ENCODE peak calls at places on chromosome X, in eight cellular contexts. J, Q, R, U, K, T, E and D are unnamed samples.

GRCh38 chrX:136032370-136032769 is 47.1 kb downstream of the SLC9A6 start:
- DNase-seq in J (no peak), Q (no peak), R (no peak), U (no peak), K (no peak), T (no peak), E (no peak), D (no peak)

GRCh38 chrX:19137064-19137463 is 14.8 kb upstream of the ADGRG2 start:
- DNase-seq in J (no peak), Q (no peak), R (no peak), U (no peak), K (no peak), T (no peak), E (no peak), D (no peak)

GRCh38 chrX:20884565-20884964 is 489.7 kb upstream of the CNKSR2 start:
- DNase-seq in J (no peak), Q (no peak), R (no peak), U (no peak), K (no peak), T (no peak), E (no peak), D (no peak)

GRCh38 chrX:101078716-101079115 is at the start of gene TMEM35A:
- DNase-seq in J (peak; percentile 62), Q (no peak), R (no peak), U (no peak), K (no peak), T (no peak), E (no peak), D (no peak)

GRCh38 chrX:154432210-154432609 is 3.7 kb downstream of the ATP6AP1 start:
- DNase-seq in J (no peak), Q (no peak), R (no peak), U (no peak), K (no peak), T (no peak), E (no peak), D (no peak)

GRCh38 chrX:19065535-19065934 is 56.7 kb downstream of the ADGRG2 start:
- DNase-seq in J (no peak), Q (no peak), R (no peak), U (no peak), K (no peak), T (no peak), E (no peak), D (no peak)

GRCh38 chrX:86830685-86831084 is 682.4 kb downstream of the DACH2 start:
- DNase-seq in J (no peak), Q (no peak), R (no peak), U (no peak), K (no peak), T (no peak), E (no peak), D (no peak)

GRCh38 chrX:141936080-141936479 is 32.4 kb downstream of the MAGEC1 start:
- DNase-seq in J (no peak), Q (no peak), R (no peak), U (no peak), K (no peak), T (peak; percentile 2), E (no peak), D (no peak)

GRCh38 chrX:123878177-123878576 is 18.3 kb downstream of the XIAP start:
- DNase-seq in J (no peak), Q (peak; percentile 14), R (no peak), U (no peak), K (no peak), T (no peak), E (no peak), D (no peak)

GRCh38 chrX:119753001-119753400 is 5.4 kb upstream of the SOWAHD start:
- DNase-seq in J (no peak), Q (no peak), R (no peak), U (no peak), K (no peak), T (no peak), E (no peak), D (no peak)

GRCh38 chrX:130086414-130087207 is 23.7 kb downstream of the ELF4 start:
- DNase-seq in J (no peak), Q (peak; percentile 85), R (peak; percentile 20), U (no peak), K (no peak), T (no peak), E (no peak), D (no peak)

GRCh38 chrX:11600578-11600977 is 65.1 kb downstream of the ARHGAP6 start:
- DNase-seq in J (peak; percentile 42), Q (no peak), R (no peak), U (no peak), K (no peak), T (no peak), E (no peak), D (no peak)

GRCh38 chrX:10112510-10112909 is 44.3 kb upstream of the CLCN4 start:
- DNase-seq in J (no peak), Q (no peak), R (no peak), U (no peak), K (no peak), T (no peak), E (no peak), D (no peak)

GRCh38 chrX:128622296-128622695 is 570.1 kb upstream of the ACTRT1 start:
- DNase-seq in J (no peak), Q (no peak), R (no peak), U (no peak), K (no peak), T (no peak), E (no peak), D (peak; percentile 62)

GRCh38 chrX:39477438-39478120 is 620.2 kb downstream of the BCOR start:
- DNase-seq in J (peak; percentile 94), Q (no peak), R (no peak), U (no peak), K (no peak), T (no peak), E (no peak), D (no peak)

GRCh38 chrX:108186811-108187210 is 95.2 kb downstream of the ATG4A start:
- DNase-seq in J (no peak), Q (no peak), R (no peak), U (peak; percentile 10), K (no peak), T (peak; percentile 56), E (no peak), D (no peak)

GRCh38 chrX:118560380-118560932 is 64.8 kb downstream of the DOCK11 start:
- DNase-seq in J (peak; percentile 62), Q (no peak), R (no peak), U (no peak), K (no peak), T (no peak), E (no peak), D (no peak)

GRCh38 chrX:154526901-154527675 is 11.1 kb upstream of the FAM3A start:
- DNase-seq in J (peak; percentile 88), Q (peak; percentile 67), R (no peak), U (peak; percentile 58), K (peak; percentile 72), T (peak; percentile 66), E (no peak), D (no peak)

GRCh38 chrX:119758682-119759332 is 419 bp downstream of the SOWAHD start:
- DNase-seq in J (peak; percentile 80), Q (peak; percentile 27), R (no peak), U (no peak), K (peak; percentile 60), T (no peak), E (no peak), D (peak; percentile 94)

GRCh38 chrX:78314561-78314960 is 12.8 kb downstream of the CYSLTR1 start:
- DNase-seq in J (no peak), Q (no peak), R (no peak), U (no peak), K (no peak), T (no peak), E (no peak), D (no peak)

GRCh38 chrX:136528645-136529315 is 3.2 kb upstream of the VGLL1 start:
- DNase-seq in J (peak; percentile 60), Q (no peak), R (no peak), U (no peak), K (no peak), T (peak; percentile 23), E (no peak), D (no peak)

GRCh38 chrX:2583194-2584162 is 82.7 kb upstream of the DHRSX start:
- DNase-seq in J (peak; percentile 68), Q (no peak), R (no peak), U (no peak), K (peak; percentile 57), T (no peak), E (no peak), D (no peak)

GRCh38 chrX:121062289-121062688 is 14.9 kb downstream of the GLUD2 start:
- DNase-seq in J (no peak), Q (no peak), R (no peak), U (no peak), K (no peak), T (no peak), E (no peak), D (no peak)

GRCh38 chrX:69313622-69314290 is 148.5 kb upstream of the PJA1 start:
- DNase-seq in J (peak; percentile 43), Q (no peak), R (no peak), U (no peak), K (peak; percentile 1), T (no peak), E (no peak), D (no peak)

GRCh38 chrX:8010105-8010504 is 82.9 kb upstream of the PNPLA4 start:
- DNase-seq in J (no peak), Q (no peak), R (no peak), U (no peak), K (no peak), T (no peak), E (no peak), D (no peak)

GRCh38 chrX:70201732-70202131 is 24.4 kb downstream of the DGAT2L6 start:
- DNase-seq in J (no peak), Q (no peak), R (no peak), U (no peak), K (no peak), T (no peak), E (no peak), D (no peak)

GRCh38 chrX:2500091-2500680 is 590 bp downstream of the DHRSX start:
- DNase-seq in J (peak; percentile 81), Q (no peak), R (peak; percentile 2), U (no peak), K (peak; percentile 83), T (peak; percentile 27), E (no peak), D (no peak)

GRCh38 chrX:124895947-124896346 is 423.7 kb upstream of the TEX13C start:
- DNase-seq in J (no peak), Q (no peak), R (no peak), U (no peak), K (no peak), T (no peak), E (no peak), D (no peak)

GRCh38 chrX:21873063-21873785 is 17.4 kb downstream of the YY2 start:
- DNase-seq in J (no peak), Q (no peak), R (no peak), U (no peak), K (no peak), T (no peak), E (no peak), D (no peak)

GRCh38 chrX:108699368-108699767 is 37.0 kb downstream of the IRS4 start:
- DNase-seq in J (no peak), Q (no peak), R (no peak), U (peak; percentile 8), K (no peak), T (peak; percentile 42), E (no peak), D (no peak)